ENCODE peak calls at places on chromosomes 7 and 10, in four cellular contexts. G is MCF 10A, K is HS-5, V is GM12891. F is an unnamed sample.

GRCh38 chr10:113982296-113982695 is 61.4 kb upstream of the ADRB1 start:
- DNase-seq in G (no peak), K (no peak), V (no peak), F (no peak)

GRCh38 chr10:120905268-120905667 is 54.1 kb downstream of the WDR11 start:
- DNase-seq in G (no peak), K (no peak), V (no peak), F (no peak)

GRCh38 chr7:86295526-86295925 is 348.2 kb upstream of the GRM3 start:
- DNase-seq in G (no peak), K (no peak), V (no peak), F (no peak)

GRCh38 chr10:16583382-16583781 is 61.7 kb upstream of the C1QL3 start:
- DNase-seq in G (no peak), K (no peak), V (no peak), F (no peak)

GRCh38 chr7:139671967-139672366 is 105.8 kb downstream of the HIPK2 start:
- DNase-seq in G (no peak), K (no peak), V (no peak), F (no peak)

GRCh38 chr7:90648107-90648506 is 52.0 kb downstream of the CDK14 start:
- DNase-seq in G (no peak), K (no peak), V (no peak), F (no peak)

GRCh38 chr10:16271571-16271970 is 165.2 kb upstream of the PTER start:
- DNase-seq in G (no peak), K (no peak), V (no peak), F (no peak)

GRCh38 chr10:35467186-35467585 is 130.9 kb downstream of the CCNY start:
- DNase-seq in G (no peak), K (no peak), V (no peak), F (no peak)

GRCh38 chr7:85191383-85191782 is 4.5 kb upstream of the SEMA3D start:
- DNase-seq in G (peak), K (no peak), V (no peak), F (no peak)

GRCh38 chr10:24206926-24207701 is 1.8 kb upstream of the KIAA1217 start:
- DNase-seq in G (no peak), K (no peak), V (no peak), F (no peak)

GRCh38 chr7:137937202-137937560 is 64.7 kb downstream of the CREB3L2 start:
- DNase-seq in G (no peak), K (no peak), V (no peak), F (no peak)

GRCh38 chr7:14748461-14748860 is 154.1 kb downstream of the DGKB start:
- DNase-seq in G (peak), K (peak), V (no peak), F (no peak)

GRCh38 chr10:11899067-11899876 is 76.1 kb downstream of the PROSER2 start:
- DNase-seq in G (peak), K (no peak), V (no peak), F (no peak)

GRCh38 chr10:55370021-55370420 is 569.0 kb upstream of the PCDH15 start:
- DNase-seq in G (no peak), K (peak), V (no peak), F (no peak)

GRCh38 chr7:118689403-118689802 is 464.9 kb downstream of the ANKRD7 start:
- DNase-seq in G (no peak), K (no peak), V (no peak), F (no peak)